ENCODE peak calls at places on chromosomes 11 and 22, in eight cellular contexts. E is GM03348, G is cerebellum, J is H54, N is SK-N-SH, R is ovary, A is hypothalamus, T is Caki2. Y is an unnamed sample.

GRCh38 chr11:106309070-106309684 is 231.7 kb downstream of the AASDHPPT start:
- DNase-seq in E (no peak), N (no peak), J (no peak), A (no peak), R (no peak), T (no peak), G (no peak), Y (no peak)

GRCh38 chr22:37175414-37176144 is 12.5 kb downstream of the C1QTNF6 start:
- DNase-seq in R (peak), G (no peak), A (no peak), N (peak), E (no peak), T (no peak), J (no peak), Y (no peak)

GRCh38 chr22:29226246-29226981 is 20.7 kb downstream of the EMID1 start:
- DNase-seq in E (no peak), N (peak), R (no peak), T (no peak), J (no peak), A (no peak), G (no peak), Y (peak)

GRCh38 chr11:66739983-66740382 is 11.0 kb upstream of the SPTBN2 start:
- DNase-seq in R (no peak), E (peak), T (no peak), G (no peak), N (no peak), A (no peak), J (peak), Y (no peak)

GRCh38 chr11:118086913-118087768 is at the start of gene SMIM35:
- DNase-seq in T (no peak), E (no peak), G (no peak), A (no peak), J (no peak), R (no peak), N (no peak), Y (no peak)

GRCh38 chr11:46743043-46743442 is 24.0 kb downstream of the F2 start:
- DNase-seq in R (no peak), N (no peak), A (no peak), G (no peak), J (no peak), E (no peak), T (no peak), Y (no peak)

GRCh38 chr11:69915501-69916250 is 96.5 kb upstream of the FGF3 start:
- DNase-seq in G (no peak), R (peak), J (peak), T (peak), A (peak), E (peak), N (peak), Y (peak)

GRCh38 chr11:57881647-57882046 is 120.0 kb downstream of the CTNND1 start:
- DNase-seq in G (no peak), A (no peak), N (no peak), J (no peak), E (no peak), T (no peak), R (no peak), Y (no peak)

GRCh38 chr11:128516886-128517285 is 70.5 kb downstream of the ETS1 start:
- DNase-seq in R (no peak), T (no peak), E (no peak), G (no peak), N (no peak), A (no peak), J (no peak), Y (no peak)

GRCh38 chr11:69295995-69296889 is 2.3 kb downstream of the MYEOV start:
- DNase-seq in A (no peak), J (no peak), T (peak), G (no peak), N (no peak), E (peak), R (no peak), Y (no peak)

GRCh38 chr11:112961146-112961668 is at the start of gene NCAM1:
- DNase-seq in N (peak), A (peak), J (peak), R (peak), E (peak), G (peak), T (peak), Y (peak)

GRCh38 chr11:62141111-62142042 is 17.6 kb downstream of the INCENP start:
- DNase-seq in N (peak), G (no peak), J (no peak), E (no peak), T (no peak), A (no peak), R (no peak), Y (peak)

GRCh38 chr11:10540546-10540914 is 457 bp downstream of the RNF141 start:
- DNase-seq in J (no peak), E (peak), T (no peak), A (no peak), N (no peak), R (no peak), G (peak), Y (no peak)

GRCh38 chr11:3231851-3232744 is at the start of gene MRGPRE:
- DNase-seq in N (peak), J (no peak), E (peak), A (no peak), G (peak), T (no peak), R (peak), Y (peak)

GRCh38 chr11:96337541-96338530 is 5.2 kb downstream of the MAML2 start:
- DNase-seq in R (no peak), J (no peak), T (no peak), G (no peak), N (no peak), E (peak), A (peak), Y (no peak)